ENCODE peak calls at places on chromosomes 16 and 17, in nine cellular contexts. C is Calu3, L is cardiac fibroblast, H is mammary epithelial cell, X is lower lobe of right lung, S is HFFc6, J is neural crest cell, R is coronary artery, V is retinal pigment epithelial cell. T is an unnamed sample.

GRCh38 chr16:85068746-85069145 is 41.2 kb downstream of the KIAA0513 start:
- DNase-seq in X (no peak), H (peak; percentile 5), R (no peak), V (no peak), L (no peak), J (no peak), C (no peak), S (no peak), T (no peak)

GRCh38 chr17:50539762-50540440 is 7.1 kb upstream of the SPATA20 start:
- DNase-seq in J (no peak), X (no peak), C (peak; percentile 42), R (no peak), S (no peak), V (no peak), H (peak; percentile 92), L (no peak), T (no peak)

GRCh38 chr16:14168146-14168545 is 97.0 kb downstream of the MRTFB start:
- DNase-seq in H (no peak), V (no peak), L (peak; percentile 68), S (no peak), R (no peak), X (no peak), C (no peak), J (no peak), T (no peak)

GRCh38 chr16:12628526-12628925 is 175.2 kb downstream of the CPPED1 start:
- DNase-seq in H (no peak), S (peak; percentile 19), X (no peak), J (no peak), L (peak; percentile 16), R (no peak), C (no peak), V (no peak), T (no peak)

GRCh38 chr16:64641343-64641742 is 480.5 kb downstream of the CDH11 start:
- DNase-seq in J (no peak), H (no peak), C (no peak), X (no peak), V (no peak), R (no peak), L (no peak), S (no peak), T (no peak)

GRCh38 chr17:28610372-28610771 is 3.6 kb downstream of the RSKR start:
- DNase-seq in X (no peak), C (no peak), H (no peak), J (no peak), S (no peak), R (peak; percentile 36), V (no peak), L (no peak), T (no peak)

GRCh38 chr16:58016841-58017446 is 8.6 kb upstream of the MMP15 start:
- DNase-seq in C (no peak), L (no peak), S (no peak), H (no peak), R (no peak), X (peak; percentile 29), J (no peak), V (no peak), T (peak; percentile 21)

GRCh38 chr16:55171241-55171640 is 152.8 kb upstream of the IRX6 start:
- DNase-seq in R (no peak), V (no peak), C (no peak), L (no peak), S (no peak), H (no peak), X (no peak), J (no peak), T (no peak)

GRCh38 chr16:6195966-6196365 is 1098.4 kb upstream of the EEF2KMT start:
- DNase-seq in J (no peak), L (no peak), S (no peak), H (no peak), V (no peak), C (no peak), X (no peak), R (no peak), T (no peak)

GRCh38 chr16:78763821-78764440 is 664.5 kb downstream of the WWOX start:
- DNase-seq in R (no peak), C (no peak), V (no peak), H (no peak), X (no peak), J (no peak), S (no peak), L (peak; percentile 2), T (no peak)

GRCh38 chr17:35630530-35631148 is 43.5 kb downstream of the AP2B1 start:
- DNase-seq in R (no peak), C (no peak), L (peak; percentile 41), X (no peak), J (no peak), S (peak; percentile 72), V (peak; percentile 64), H (peak; percentile 70), T (peak; percentile 17)

GRCh38 chr16:85328665-85329058 is 216.4 kb upstream of the CIBAR2 start:
- DNase-seq in S (no peak), J (peak; percentile 65), H (no peak), R (no peak), V (no peak), X (no peak), C (no peak), L (no peak), T (no peak)

GRCh38 chr17:40122944-40123810 is 1.4 kb downstream of the MSL1 start:
- DNase-seq in J (peak; percentile 53), R (peak; percentile 76), L (peak; percentile 52), X (peak; percentile 61), H (peak; percentile 36), S (no peak), C (peak; percentile 98), V (no peak), T (peak; percentile 34)

DNA sequence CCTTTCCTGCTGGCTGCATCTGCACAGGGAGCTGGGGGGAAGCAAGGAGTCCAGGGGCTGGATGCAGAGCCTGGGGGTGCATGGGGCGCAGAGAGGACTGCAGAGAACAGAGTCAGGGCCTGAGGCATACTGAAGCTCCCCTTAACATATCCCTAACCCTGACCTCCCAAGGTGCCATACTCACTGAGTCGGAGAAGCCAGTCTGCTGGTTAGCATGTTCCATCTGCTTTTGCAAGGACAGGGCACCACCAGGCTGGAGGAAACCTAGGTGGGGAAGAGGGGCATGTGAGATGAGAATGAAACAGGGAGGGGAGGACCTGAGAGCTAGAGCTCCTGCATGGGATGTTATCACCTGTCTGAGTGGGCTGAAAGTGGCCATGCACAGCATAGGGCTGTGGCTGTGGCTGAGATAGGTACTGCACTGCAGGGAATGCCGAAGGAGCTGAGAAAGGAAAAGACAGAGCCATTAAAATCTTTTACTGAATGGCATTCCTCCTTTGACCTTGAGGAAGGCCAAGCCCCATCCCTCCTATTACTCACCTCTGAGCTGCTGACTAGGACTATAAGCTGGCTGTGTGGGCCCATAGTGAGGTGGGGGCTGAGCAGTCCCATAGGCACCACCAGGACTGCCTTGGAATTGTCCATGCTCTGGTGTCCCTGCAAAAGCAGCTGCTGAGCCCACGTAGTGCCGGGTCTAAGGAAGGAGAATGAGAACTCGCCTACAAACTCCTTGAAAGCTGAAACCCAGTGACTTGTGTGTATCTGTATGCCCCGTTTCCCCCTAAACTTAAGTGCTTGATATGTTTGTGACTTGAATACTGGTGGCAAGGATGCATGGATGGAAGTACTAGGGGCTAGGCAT is 1.9 kb downstream of the GPS2 start:
- DNase-seq in X (peak; percentile 24), L (no peak), J (no peak), C (peak; percentile 14), R (no peak), S (no peak), V (no peak), H (peak; percentile 9), T (no peak)
- TF ChIP-seq CTCF in X (no peak), L (peak; percentile 4), J (peak; percentile 49), C (no peak), R (no peak), S (peak; percentile 59), V (peak; percentile 8), H (peak; percentile 33), T (no peak)

GRCh38 chr16:3461120-3461519 is 17.6 kb downstream of the NAA60 start:
- DNase-seq in L (no peak), X (no peak), C (no peak), J (no peak), R (no peak), S (no peak), V (no peak), H (no peak), T (no peak)
- TF ChIP-seq CTCF in L (no peak), X (no peak), C (no peak), J (no peak), R (no peak), S (no peak), V (peak; percentile 31), H (no peak), T (no peak)

DNA sequence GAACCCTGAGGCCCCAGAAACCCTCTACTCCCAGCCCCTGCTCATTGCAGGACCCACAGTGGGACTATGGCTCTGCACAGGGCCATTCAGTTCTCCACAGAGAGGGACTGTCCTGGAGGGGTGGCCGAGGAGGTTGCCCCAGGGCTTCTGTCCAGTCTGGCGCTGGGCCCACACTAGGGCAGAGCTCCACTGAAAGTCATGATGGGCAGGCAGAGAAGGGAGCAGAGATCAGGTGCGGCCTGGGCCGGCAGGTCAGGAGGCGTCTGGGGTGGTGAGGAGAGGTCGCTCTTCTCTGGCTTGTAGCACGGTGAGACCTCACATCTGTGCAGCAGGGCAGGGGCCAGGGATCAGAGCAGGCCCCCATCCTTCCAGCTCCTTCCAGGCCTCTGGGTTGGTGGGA is 13.0 kb upstream of the PIK3R6 start:
- DNase-seq in S (no peak), X (no peak), V (no peak), H (no peak), J (no peak), L (no peak), R (no peak), C (no peak), T (no peak)
- TF ChIP-seq CTCF in S (no peak), X (no peak), V (no peak), H (no peak), J (no peak), L (no peak), R (no peak), C (no peak), T (no peak)

GRCh38 chr17:79007504-79008381 is 1.8 kb downstream of the CANT1 start:
- DNase-seq in H (no peak), J (no peak), V (no peak), R (no peak), C (no peak), S (no peak), L (no peak), X (no peak), T (no peak)
- TF ChIP-seq CTCF in H (no peak), J (no peak), V (no peak), R (no peak), C (no peak), S (no peak), L (no peak), X (no peak), T (no peak)

GRCh38 chr17:63700528-63701441 is 860 bp upstream of the LIMD2 start:
- DNase-seq in J (no peak), R (peak; percentile 80), H (no peak), V (no peak), X (peak; percentile 67), C (no peak), S (no peak), L (peak; percentile 73), T (peak; percentile 54)
- TF ChIP-seq CTCF in J (peak; percentile 39), R (no peak), H (no peak), V (no peak), X (no peak), C (no peak), S (no peak), L (no peak), T (no peak)

GRCh38 chr17:17661834-17662233 is 19.4 kb upstream of the RAI1 start:
- DNase-seq in V (no peak), S (no peak), L (no peak), J (no peak), H (no peak), C (no peak), X (no peak), R (no peak), T (no peak)
- TF ChIP-seq CTCF in V (peak; percentile 46), S (peak; percentile 62), L (no peak), J (peak; percentile 58), H (no peak), C (no peak), X (no peak), R (no peak), T (no peak)

GRCh38 chr17:9467518-9467917 is 108.1 kb downstream of the STX8 start:
- DNase-seq in H (no peak), L (no peak), J (no peak), S (no peak), V (no peak), R (no peak), X (no peak), C (no peak), T (no peak)
- TF ChIP-seq CTCF in H (no peak), L (no peak), J (no peak), S (no peak), V (peak; percentile 18), R (no peak), X (no peak), C (no peak), T (no peak)